ENCODE peak calls at places on chromosomes 12 and 14, in ten cellular contexts. K is heart right ventricle; G is GF-D8; Z is aorta; Y is T-cell; W is fibroblast of the aortic adventitia; L is Jurkat, Clone E6-1; S is activated T-cell treated with anti-CD3 and anti-CD28 coated beads, Interleukin-2, amount 50 U/mL, for 72 hours; I is NCI-H446; T is choroid plexus epithelial cell. C is an unnamed sample.

GRCh38 chr12:1913377-1914115 is 4.9 kb downstream of the CACNA2D4 start:
- DNase-seq in K (no peak), G (no peak), Z (peak), Y (no peak), W (no peak), L (no peak), S (no peak), I (no peak), T (no peak), C (no peak)

GRCh38 chr12:65464930-65465329 is 186.4 kb downstream of the MSRB3 start:
- DNase-seq in K (no peak), G (no peak), Z (no peak), Y (no peak), W (peak), L (no peak), S (no peak), I (no peak), T (peak), C (no peak)

GRCh38 chr14:103127356-103127755 is 4.1 kb downstream of the TNFAIP2 start:
- DNase-seq in K (no peak), G (no peak), Z (no peak), Y (no peak), W (no peak), L (no peak), S (no peak), I (no peak), T (no peak), C (no peak)

GRCh38 chr12:93676408-93677194 is 574 bp upstream of the CRADD start:
- DNase-seq in K (no peak), G (no peak), Z (no peak), Y (no peak), W (no peak), L (no peak), S (no peak), I (no peak), T (no peak), C (no peak)

GRCh38 chr12:97127061-97127460 is 220.0 kb downstream of the NEDD1 start:
- DNase-seq in K (no peak), G (no peak), Z (no peak), Y (no peak), W (no peak), L (no peak), S (no peak), I (no peak), T (no peak), C (no peak)

GRCh38 chr12:53279283-53279869 is 11.3 kb downstream of the ESPL1 start:
- DNase-seq in K (no peak), G (no peak), Z (no peak), Y (no peak), W (no peak), L (no peak), S (no peak), I (no peak), T (no peak), C (no peak)

GRCh38 chr12:93500201-93500600 is 32.9 kb downstream of the MRPL42 start:
- DNase-seq in K (no peak), G (no peak), Z (no peak), Y (no peak), W (no peak), L (no peak), S (no peak), I (no peak), T (no peak), C (no peak)

GRCh38 chr12:93762912-93763311 is 85.7 kb downstream of the CRADD start:
- DNase-seq in K (no peak), G (no peak), Z (no peak), Y (no peak), W (no peak), L (no peak), S (no peak), I (no peak), T (no peak), C (no peak)

GRCh38 chr14:58633831-58634230 is 3.9 kb upstream of the DACT1 start:
- DNase-seq in K (no peak), G (no peak), Z (no peak), Y (no peak), W (no peak), L (no peak), S (no peak), I (no peak), T (no peak), C (no peak)

GRCh38 chr14:102591372-102591943 is 991 bp upstream of the RCOR1 start:
- DNase-seq in K (peak), G (no peak), Z (peak), Y (peak), W (no peak), L (no peak), S (peak), I (no peak), T (peak), C (no peak)

GRCh38 chr12:93763746-93764147 is 86.6 kb downstream of the CRADD start:
- DNase-seq in K (no peak), G (no peak), Z (no peak), Y (no peak), W (no peak), L (no peak), S (no peak), I (peak), T (no peak), C (no peak)

GRCh38 chr12:71888521-71888920 is 49.0 kb downstream of the TBC1D15 start:
- DNase-seq in K (no peak), G (no peak), Z (no peak), Y (no peak), W (no peak), L (no peak), S (no peak), I (no peak), T (peak), C (no peak)

GRCh38 chr14:75426332-75427125 is 1.3 kb upstream of the JDP2 start:
- DNase-seq in K (no peak), G (no peak), Z (no peak), Y (no peak), W (no peak), L (no peak), S (peak), I (no peak), T (no peak), C (peak)

GRCh38 chr12:42039146-42039545 is 105.5 kb downstream of the GXYLT1 start:
- DNase-seq in K (no peak), G (no peak), Z (peak), Y (no peak), W (peak), L (no peak), S (no peak), I (peak), T (peak), C (no peak)

GRCh38 chr14:22047105-22047504 is 373.5 kb upstream of the OR4E1 start:
- DNase-seq in K (no peak), G (no peak), Z (no peak), Y (peak), W (no peak), L (no peak), S (peak), I (no peak), T (peak), C (no peak)

GRCh38 chr12:51530208-51530607 is 60.8 kb upstream of the SCN8A start:
- DNase-seq in K (no peak), G (no peak), Z (no peak), Y (no peak), W (no peak), L (no peak), S (no peak), I (no peak), T (no peak), C (no peak)

GRCh38 chr14:43894534-43894933 is 612.5 kb downstream of the FSCB start:
- DNase-seq in K (no peak), G (no peak), Z (no peak), Y (no peak), W (no peak), L (peak), S (no peak), I (peak), T (no peak), C (no peak)

GRCh38 chr12:71780207-71780822 is 25.7 kb downstream of the RAB21 start:
- DNase-seq in K (peak), G (peak), Z (no peak), Y (peak), W (peak), L (peak), S (peak), I (peak), T (peak), C (no peak)

GRCh38 chr12:110743571-110744093 is 941 bp upstream of the PPP1CC start:
- DNase-seq in K (peak), G (no peak), Z (peak), Y (no peak), W (peak), L (no peak), S (no peak), I (no peak), T (peak), C (no peak)

GRCh38 chr14:95046711-95047681 is 110.3 kb downstream of the DICER1 start:
- DNase-seq in K (no peak), G (no peak), Z (no peak), Y (no peak), W (no peak), L (no peak), S (no peak), I (no peak), T (no peak), C (no peak)

GRCh38 chr12:89225401-89225800 is 126.9 kb downstream of the DUSP6 start:
- DNase-seq in K (no peak), G (no peak), Z (no peak), Y (peak), W (peak), L (peak), S (peak), I (no peak), T (peak), C (no peak)

GRCh38 chr12:112112423-112113132 is 4.0 kb upstream of the NAA25 start:
- DNase-seq in K (no peak), G (no peak), Z (no peak), Y (no peak), W (no peak), L (no peak), S (no peak), I (peak), T (no peak), C (no peak)

GRCh38 chr14:36773136-36773540 is 111.5 kb downstream of the PAX9 start:
- DNase-seq in K (no peak), G (no peak), Z (no peak), Y (no peak), W (no peak), L (peak), S (no peak), I (no peak), T (peak), C (no peak)

GRCh38 chr14:105138551-105139111 is 29.9 kb downstream of the JAG2 start:
- DNase-seq in K (no peak), G (no peak), Z (peak), Y (no peak), W (no peak), L (no peak), S (no peak), I (no peak), T (no peak), C (no peak)

GRCh38 chr12:2126676-2127406 is 74.1 kb downstream of the CACNA1C start:
- DNase-seq in K (no peak), G (no peak), Z (no peak), Y (no peak), W (no peak), L (no peak), S (no peak), I (no peak), T (no peak), C (no peak)

GRCh38 chr14:20782280-20782890 is 1.3 kb downstream of the RNASE6 start:
- DNase-seq in K (no peak), G (no peak), Z (no peak), Y (no peak), W (no peak), L (peak), S (no peak), I (no peak), T (no peak), C (no peak)

GRCh38 chr14:101201535-101202125 is 298.1 kb upstream of the RTL1 start:
- DNase-seq in K (no peak), G (no peak), Z (no peak), Y (no peak), W (no peak), L (no peak), S (no peak), I (no peak), T (no peak), C (no peak)

GRCh38 chr12:11731455-11731854 is 82.0 kb downstream of the ETV6 start:
- DNase-seq in K (no peak), G (no peak), Z (no peak), Y (no peak), W (peak), L (no peak), S (no peak), I (no peak), T (peak), C (no peak)

GRCh38 chr14:104383088-104383805 is 196.3 kb upstream of the C14orf180 start:
- DNase-seq in K (no peak), G (no peak), Z (peak), Y (no peak), W (no peak), L (no peak), S (no peak), I (peak), T (no peak), C (no peak)

GRCh38 chr14:56794088-56794556 is 16.2 kb downstream of the OTX2 start:
- DNase-seq in K (no peak), G (no peak), Z (no peak), Y (no peak), W (no peak), L (no peak), S (no peak), I (no peak), T (no peak), C (no peak)

GRCh38 chr12:92030618-92031017 is 115.0 kb downstream of the BTG1 start:
- DNase-seq in K (no peak), G (no peak), Z (no peak), Y (peak), W (peak), L (peak), S (peak), I (no peak), T (peak), C (no peak)

GRCh38 chr12:122841544-122842321 is 6.5 kb downstream of the HIP1R start:
- DNase-seq in K (no peak), G (no peak), Z (no peak), Y (no peak), W (no peak), L (no peak), S (no peak), I (no peak), T (no peak), C (no peak)

GRCh38 chr12:82012176-82012575 is 253.0 kb upstream of the PPFIA2 start:
- DNase-seq in K (no peak), G (no peak), Z (no peak), Y (no peak), W (no peak), L (no peak), S (no peak), I (no peak), T (no peak), C (no peak)

GRCh38 chr12:62438098-62438692 is 28.4 kb upstream of the MON2 start:
- DNase-seq in K (peak), G (peak), Z (peak), Y (peak), W (peak), L (peak), S (peak), I (peak), T (peak), C (no peak)

GRCh38 chr12:113846275-113846674 is 119.8 kb downstream of the RBM19 start:
- DNase-seq in K (peak), G (no peak), Z (no peak), Y (no peak), W (no peak), L (no peak), S (no peak), I (no peak), T (no peak), C (no peak)

GRCh38 chr12:18462437-18462836 is 201.1 kb downstream of the PIK3C2G start:
- DNase-seq in K (peak), G (no peak), Z (no peak), Y (no peak), W (peak), L (no peak), S (no peak), I (peak), T (peak), C (no peak)

GRCh38 chr12:123089631-123090353 is 61.1 kb downstream of the PITPNM2 start:
- DNase-seq in K (no peak), G (no peak), Z (no peak), Y (no peak), W (peak), L (no peak), S (no peak), I (no peak), T (peak), C (peak)

GRCh38 chr12:96908170-96908675 is 1.2 kb downstream of the NEDD1 start:
- DNase-seq in K (no peak), G (no peak), Z (no peak), Y (no peak), W (no peak), L (no peak), S (peak), I (no peak), T (no peak), C (no peak)

GRCh38 chr12:27934278-27934677 is 38.3 kb downstream of the PTHLH start:
- DNase-seq in K (no peak), G (no peak), Z (no peak), Y (no peak), W (no peak), L (no peak), S (no peak), I (no peak), T (no peak), C (no peak)

C was measured in SIG-M5.